ENCODE peak calls at places on chromosomes 2 and 18, in five cellular contexts. One of them, this sample, is unnamed.
A peak's percentile ranks its signal among the peaks of the same experiment; 100 is the strongest.

GRCh38 chr2:64918220-64918886 is 70.8 kb upstream of the SLC1A4 start:
- DNase-seq in Peyer's patch: no peak
- DNase-seq in spleen: no peak
- DNase-seq in K562: no peak
- DNase-seq in AG04450: no peak
- DNase-seq in this sample: no peak

GRCh38 chr2:29000481-29000880 is 19.4 kb downstream of the TOGARAM2 start:
- DNase-seq in Peyer's patch: no peak
- DNase-seq in spleen: peak; percentile 93
- DNase-seq in K562: peak; percentile 25
- DNase-seq in AG04450: no peak
- DNase-seq in this sample: no peak

GRCh38 chr2:313991-314390 is 26.1 kb upstream of the ALKAL2 start:
- DNase-seq in Peyer's patch: no peak
- DNase-seq in spleen: no peak
- DNase-seq in K562: no peak
- DNase-seq in AG04450: no peak
- DNase-seq in this sample: no peak

GRCh38 chr2:45331034-45331786 is 279.9 kb downstream of the SRBD1 start:
- DNase-seq in Peyer's patch: no peak
- DNase-seq in spleen: no peak
- DNase-seq in K562: no peak
- DNase-seq in AG04450: no peak
- DNase-seq in this sample: no peak

GRCh38 chr2:210620456-210620855 is 64.1 kb downstream of the CPS1 start:
- DNase-seq in Peyer's patch: no peak
- DNase-seq in spleen: no peak
- DNase-seq in K562: no peak
- DNase-seq in AG04450: no peak
- DNase-seq in this sample: no peak

GRCh38 chr2:234459401-234460009 is 37.4 kb downstream of the ARL4C start:
- DNase-seq in Peyer's patch: no peak
- DNase-seq in spleen: no peak
- DNase-seq in K562: no peak
- DNase-seq in AG04450: no peak
- DNase-seq in this sample: no peak

GRCh38 chr2:232230557-232230956 is 148.0 kb upstream of the ALPP start:
- DNase-seq in Peyer's patch: no peak
- DNase-seq in spleen: no peak
- DNase-seq in K562: peak; percentile 8
- DNase-seq in AG04450: no peak
- DNase-seq in this sample: no peak

GRCh38 chr2:231235217-231235616 is 36.8 kb downstream of the ARMC9 start:
- DNase-seq in Peyer's patch: no peak
- DNase-seq in spleen: no peak
- DNase-seq in K562: peak; percentile 42
- DNase-seq in AG04450: no peak
- DNase-seq in this sample: no peak

GRCh38 chr18:75173125-75173432 is 35.9 kb downstream of the PTGR3 start:
- DNase-seq in Peyer's patch: no peak
- DNase-seq in spleen: no peak
- DNase-seq in K562: peak; percentile 16
- DNase-seq in AG04450: no peak
- DNase-seq in this sample: no peak

GRCh38 chr2:143730950-143731254 is 601.7 kb downstream of the ARHGAP15 start:
- DNase-seq in Peyer's patch: no peak
- DNase-seq in spleen: no peak
- DNase-seq in K562: no peak
- DNase-seq in AG04450: no peak
- DNase-seq in this sample: no peak

GRCh38 chr2:3655871-3656761 is 1.9 kb upstream of the ALLC start:
- DNase-seq in Peyer's patch: no peak
- DNase-seq in spleen: no peak
- DNase-seq in K562: no peak
- DNase-seq in AG04450: no peak
- DNase-seq in this sample: no peak

GRCh38 chr2:65319080-65319673 is 91.5 kb downstream of the ACTR2 start:
- DNase-seq in Peyer's patch: no peak
- DNase-seq in spleen: no peak
- DNase-seq in K562: no peak
- DNase-seq in AG04450: no peak
- DNase-seq in this sample: no peak

GRCh38 chr2:25250331-25251031 is 82.1 kb upstream of the POMC start:
- DNase-seq in Peyer's patch: no peak
- DNase-seq in spleen: no peak
- DNase-seq in K562: peak; percentile 35
- DNase-seq in AG04450: peak; percentile 69
- DNase-seq in this sample: no peak

GRCh38 chr2:197700960-197701359 is 4.2 kb upstream of the MARS2 start:
- DNase-seq in Peyer's patch: no peak
- DNase-seq in spleen: no peak
- DNase-seq in K562: no peak
- DNase-seq in AG04450: no peak
- DNase-seq in this sample: no peak

GRCh38 chr2:501667-502066 is 175.5 kb downstream of the TMEM18 start:
- DNase-seq in Peyer's patch: no peak
- DNase-seq in spleen: no peak
- DNase-seq in K562: no peak
- DNase-seq in AG04450: no peak
- DNase-seq in this sample: no peak

GRCh38 chr2:10930731-10931516 is 19.2 kb downstream of the KCNF1 start:
- DNase-seq in Peyer's patch: no peak
- DNase-seq in spleen: no peak
- DNase-seq in K562: no peak
- DNase-seq in AG04450: no peak
- DNase-seq in this sample: no peak

GRCh38 chr18:45363258-45363657 is 252.0 kb upstream of the SLC14A2 start:
- DNase-seq in Peyer's patch: no peak
- DNase-seq in spleen: no peak
- DNase-seq in K562: no peak
- DNase-seq in AG04450: no peak
- DNase-seq in this sample: no peak

GRCh38 chr18:73842795-73843394 is 304.7 kb downstream of the FBXO15 start:
- DNase-seq in Peyer's patch: no peak
- DNase-seq in spleen: no peak
- DNase-seq in K562: peak; percentile 36
- DNase-seq in AG04450: peak; percentile 23
- DNase-seq in this sample: no peak

GRCh38 chr2:6986251-6986893 is 69.2 kb downstream of the RNF144A start:
- DNase-seq in Peyer's patch: no peak
- DNase-seq in spleen: no peak
- DNase-seq in K562: peak; percentile 19
- DNase-seq in AG04450: no peak
- DNase-seq in this sample: no peak

GRCh38 chr2:43071629-43072550 is 154.5 kb downstream of the ZFP36L2 start:
- DNase-seq in Peyer's patch: peak; percentile 47
- DNase-seq in spleen: peak; percentile 61
- DNase-seq in K562: no peak
- DNase-seq in AG04450: no peak
- DNase-seq in this sample: peak; percentile 85

GRCh38 chr2:136137982-136138381 is 20.0 kb upstream of the CXCR4 start:
- DNase-seq in Peyer's patch: no peak
- DNase-seq in spleen: no peak
- DNase-seq in K562: no peak
- DNase-seq in AG04450: no peak
- DNase-seq in this sample: no peak

GRCh38 chr2:55247025-55247424 is 14.5 kb downstream of the RPS27A start:
- DNase-seq in Peyer's patch: no peak
- DNase-seq in spleen: no peak
- DNase-seq in K562: no peak
- DNase-seq in AG04450: no peak
- DNase-seq in this sample: no peak

GRCh38 chr2:230410861-230411464 is 5.0 kb upstream of the SP100 start:
- DNase-seq in Peyer's patch: no peak
- DNase-seq in spleen: peak; percentile 76
- DNase-seq in K562: no peak
- DNase-seq in AG04450: no peak
- DNase-seq in this sample: no peak

GRCh38 chr2:33380001-33380609 is 96.3 kb upstream of the RASGRP3 start:
- DNase-seq in Peyer's patch: no peak
- DNase-seq in spleen: no peak
- DNase-seq in K562: peak; percentile 41
- DNase-seq in AG04450: no peak
- DNase-seq in this sample: no peak

GRCh38 chr2:170013802-170014551 is 164.0 kb upstream of the MYO3B start:
- DNase-seq in Peyer's patch: no peak
- DNase-seq in spleen: no peak
- DNase-seq in K562: peak; percentile 98
- DNase-seq in AG04450: no peak
- DNase-seq in this sample: no peak

GRCh38 chr18:8895987-8896619 is 190.7 kb downstream of the MTCL1 start:
- DNase-seq in Peyer's patch: no peak
- DNase-seq in spleen: no peak
- DNase-seq in K562: no peak
- DNase-seq in AG04450: peak; percentile 44
- DNase-seq in this sample: no peak

GRCh38 chr18:69974365-69974764 is 26.7 kb upstream of the CD226 start:
- DNase-seq in Peyer's patch: no peak
- DNase-seq in spleen: no peak
- DNase-seq in K562: no peak
- DNase-seq in AG04450: no peak
- DNase-seq in this sample: no peak

GRCh38 chr18:9683418-9684396 is 24.4 kb upstream of the RAB31 start:
- DNase-seq in Peyer's patch: no peak
- DNase-seq in spleen: no peak
- DNase-seq in K562: peak; percentile 91
- DNase-seq in AG04450: no peak
- DNase-seq in this sample: no peak

GRCh38 chr2:217193431-217194075 is 333.7 kb upstream of the TNP1 start:
- DNase-seq in Peyer's patch: no peak
- DNase-seq in spleen: no peak
- DNase-seq in K562: no peak
- DNase-seq in AG04450: no peak
- DNase-seq in this sample: no peak

GRCh38 chr2:160114020-160114419 is 51.6 kb upstream of the PLA2R1 start:
- DNase-seq in Peyer's patch: no peak
- DNase-seq in spleen: no peak
- DNase-seq in K562: no peak
- DNase-seq in AG04450: no peak
- DNase-seq in this sample: no peak

GRCh38 chr2:238822955-238823354 is 24.9 kb upstream of the TWIST2 start:
- DNase-seq in Peyer's patch: no peak
- DNase-seq in spleen: no peak
- DNase-seq in K562: no peak
- DNase-seq in AG04450: no peak
- DNase-seq in this sample: no peak

DNA sequence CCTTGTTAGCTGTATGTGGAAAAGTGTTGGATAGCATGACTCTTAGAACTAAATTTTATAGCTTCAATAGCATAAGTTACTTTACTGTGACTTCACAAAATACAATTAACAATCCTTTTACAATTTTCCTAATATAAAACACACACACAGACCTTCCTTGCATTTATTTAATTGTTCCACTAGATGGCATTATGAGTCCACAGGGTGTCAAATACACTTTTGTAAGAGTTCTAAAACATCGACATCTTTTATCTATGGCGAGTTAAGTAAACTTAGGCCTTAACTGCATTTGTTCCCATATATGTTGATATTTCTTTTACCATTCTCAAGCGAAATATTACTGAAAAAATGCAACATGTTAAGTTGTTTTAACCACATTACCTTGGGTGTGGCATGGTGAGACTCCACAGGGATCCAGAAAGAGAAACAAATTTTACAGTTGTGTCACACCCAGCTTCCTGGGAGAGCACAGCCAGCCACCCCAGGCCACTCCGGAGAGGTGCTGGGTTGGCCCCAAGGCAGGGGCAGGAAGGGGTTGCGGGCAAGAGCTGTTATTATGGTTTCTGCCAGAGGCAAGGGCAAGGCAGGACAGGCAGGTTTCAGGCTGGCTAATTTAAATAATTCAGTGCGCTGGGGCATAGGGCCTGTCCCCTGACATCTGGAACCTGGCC is 312.4 kb upstream of the MC4R start:
- DNase-seq in Peyer's patch: no peak
- DNase-seq in spleen: no peak
- DNase-seq in K562: peak; percentile 0
- DNase-seq in AG04450: no peak
- DNase-seq in this sample: no peak
- TF ChIP-seq CTCF in Peyer's patch: peak; percentile 23
- TF ChIP-seq CTCF in spleen: peak; percentile 29
- TF ChIP-seq CTCF in K562: peak; percentile 25
- TF ChIP-seq CTCF in AG04450: peak; percentile 58
- TF ChIP-seq CTCF in this sample: peak; percentile 26

GRCh38 chr2:187878096-187878495 is 323.9 kb upstream of the TFPI start:
- DNase-seq in Peyer's patch: no peak
- DNase-seq in spleen: no peak
- DNase-seq in K562: no peak
- DNase-seq in AG04450: no peak
- DNase-seq in this sample: no peak
- H3K27ac ChIP-seq in Peyer's patch: no peak overlapping the region
- H3K27ac ChIP-seq in spleen: no peak overlapping the region
- H3K27ac ChIP-seq in K562: no peak overlapping the region
- H3K27ac ChIP-seq in AG04450: no peak overlapping the region
- H3K27ac ChIP-seq in this sample: no peak overlapping the region

DNA sequence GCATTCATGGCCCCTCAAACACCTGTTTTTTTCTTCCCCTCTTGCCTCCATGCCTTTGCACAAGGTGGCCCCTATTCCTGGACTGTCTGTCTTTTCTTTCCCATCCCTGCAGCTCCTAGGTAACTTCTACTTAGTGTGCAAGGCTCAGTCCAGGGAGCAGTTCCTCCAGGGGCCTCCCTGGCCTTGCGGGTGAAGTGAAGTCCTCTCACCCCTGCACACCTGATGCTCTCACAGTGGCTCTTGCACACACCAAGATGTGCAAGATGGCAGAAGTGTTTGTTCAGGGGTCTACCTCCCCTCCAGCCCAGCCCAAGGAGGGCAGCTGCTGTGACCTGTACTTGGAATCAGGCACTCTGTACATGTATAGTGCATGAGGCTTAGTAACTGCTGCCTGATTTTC is 236.8 kb upstream of the HS6ST1 start:
- DNase-seq in Peyer's patch: no peak
- DNase-seq in spleen: no peak
- DNase-seq in K562: no peak
- DNase-seq in AG04450: no peak
- DNase-seq in this sample: no peak
- TF ChIP-seq CTCF in Peyer's patch: no peak
- TF ChIP-seq CTCF in spleen: no peak
- TF ChIP-seq CTCF in K562: no peak
- TF ChIP-seq CTCF in AG04450: no peak
- TF ChIP-seq CTCF in this sample: no peak

DNA sequence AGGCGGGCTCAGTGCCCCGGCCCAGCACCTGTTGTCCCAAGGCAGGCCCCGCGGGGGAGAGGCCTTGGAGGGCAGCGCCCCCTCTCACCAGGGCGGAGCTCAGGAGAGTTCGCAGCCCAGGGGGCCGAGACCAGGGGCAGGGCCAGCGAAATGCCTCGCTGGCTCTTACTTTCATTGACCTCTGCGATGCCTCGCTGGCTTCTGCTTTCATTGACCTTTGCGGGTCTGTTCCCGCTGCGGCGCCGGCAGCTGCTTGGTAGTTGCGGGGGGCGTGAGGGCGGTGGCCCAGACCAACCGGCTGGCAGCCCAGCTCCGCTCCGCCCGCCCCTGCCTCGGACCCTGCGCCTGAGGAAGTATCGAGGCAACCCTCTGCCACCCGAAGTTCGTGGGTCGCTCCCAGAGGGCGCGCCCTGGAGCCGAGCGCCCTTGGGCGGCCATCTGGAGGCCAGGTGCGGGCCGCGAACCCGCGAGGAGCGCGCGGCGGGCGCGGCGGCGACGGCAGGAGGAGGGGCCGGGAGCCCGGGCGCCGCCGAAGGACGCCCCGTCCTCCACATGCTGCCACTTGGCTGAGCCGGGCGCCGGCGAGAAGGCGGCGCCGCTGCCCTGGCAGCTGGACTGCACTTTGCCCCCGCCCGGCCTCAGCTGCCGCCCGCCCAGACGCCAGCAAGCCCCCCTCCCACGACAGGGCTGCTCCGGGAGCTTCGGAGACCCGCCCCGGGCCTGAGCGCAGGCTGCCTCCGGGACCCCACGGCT is 118.0 kb upstream of the MSTN start:
- DNase-seq in Peyer's patch: peak; percentile 91
- DNase-seq in spleen: peak; percentile 85
- DNase-seq in K562: peak; percentile 88
- DNase-seq in AG04450: no peak
- DNase-seq in this sample: peak; percentile 83
- H3K27ac ChIP-seq in Peyer's patch: peak overlapping the region; percentile 44
- H3K27ac ChIP-seq in spleen: peak overlapping the region; percentile 70
- H3K27ac ChIP-seq in K562: peak overlapping the region; percentile 84
- H3K27ac ChIP-seq in AG04450: no peak overlapping the region
- H3K27ac ChIP-seq in this sample: peak overlapping the region; percentile 89

This sample was measured in kidney.